ENCODE peak calls at places on chromosome X, in five cellular contexts. One of them, this sample, is unnamed.

GRCh38 chrX:69305333-69306062 is 140.2 kb upstream of the PJA1 start:
- DNase-seq in cardiac muscle cell: no peak
- DNase-seq in suprapubic skin: no peak
- DNase-seq in stomach: no peak
- DNase-seq in GM23248: peak
- DNase-seq in this sample: no peak

GRCh38 chrX:153649178-153649914 is 2.3 kb downstream of the DUSP9 start:
- DNase-seq in cardiac muscle cell: peak
- DNase-seq in suprapubic skin: peak
- DNase-seq in stomach: no peak
- DNase-seq in GM23248: peak
- DNase-seq in this sample: no peak

GRCh38 chrX:29652484-29652883 is 562.9 kb upstream of the MAGEB2 start:
- DNase-seq in cardiac muscle cell: peak
- DNase-seq in suprapubic skin: no peak
- DNase-seq in stomach: no peak
- DNase-seq in GM23248: peak
- DNase-seq in this sample: peak

GRCh38 chrX:148928803-148929202 is 428.4 kb downstream of the AFF2 start:
- DNase-seq in cardiac muscle cell: peak
- DNase-seq in suprapubic skin: no peak
- DNase-seq in stomach: no peak
- DNase-seq in GM23248: peak
- DNase-seq in this sample: no peak

GRCh38 chrX:150887906-150888465 is 10.5 kb downstream of the CD99L2 start:
- DNase-seq in cardiac muscle cell: no peak
- DNase-seq in suprapubic skin: no peak
- DNase-seq in stomach: no peak
- DNase-seq in GM23248: peak
- DNase-seq in this sample: no peak

GRCh38 chrX:151697537-151697936 is 2.3 kb downstream of the PRRG3 start:
- DNase-seq in cardiac muscle cell: peak
- DNase-seq in suprapubic skin: no peak
- DNase-seq in stomach: no peak
- DNase-seq in GM23248: peak
- DNase-seq in this sample: no peak

GRCh38 chrX:43939187-43939926 is 33.8 kb downstream of the NDP start:
- DNase-seq in cardiac muscle cell: peak
- DNase-seq in suprapubic skin: no peak
- DNase-seq in stomach: no peak
- DNase-seq in GM23248: peak
- DNase-seq in this sample: no peak

GRCh38 chrX:155028749-155029360 is 2.2 kb downstream of the FUNDC2 start:
- DNase-seq in cardiac muscle cell: peak
- DNase-seq in suprapubic skin: no peak
- DNase-seq in stomach: no peak
- DNase-seq in GM23248: peak
- DNase-seq in this sample: no peak

GRCh38 chrX:41332988-41333743 is 796 bp upstream of the DDX3X start:
- DNase-seq in cardiac muscle cell: peak
- DNase-seq in suprapubic skin: peak
- DNase-seq in stomach: peak
- DNase-seq in GM23248: peak
- DNase-seq in this sample: peak

DNA sequence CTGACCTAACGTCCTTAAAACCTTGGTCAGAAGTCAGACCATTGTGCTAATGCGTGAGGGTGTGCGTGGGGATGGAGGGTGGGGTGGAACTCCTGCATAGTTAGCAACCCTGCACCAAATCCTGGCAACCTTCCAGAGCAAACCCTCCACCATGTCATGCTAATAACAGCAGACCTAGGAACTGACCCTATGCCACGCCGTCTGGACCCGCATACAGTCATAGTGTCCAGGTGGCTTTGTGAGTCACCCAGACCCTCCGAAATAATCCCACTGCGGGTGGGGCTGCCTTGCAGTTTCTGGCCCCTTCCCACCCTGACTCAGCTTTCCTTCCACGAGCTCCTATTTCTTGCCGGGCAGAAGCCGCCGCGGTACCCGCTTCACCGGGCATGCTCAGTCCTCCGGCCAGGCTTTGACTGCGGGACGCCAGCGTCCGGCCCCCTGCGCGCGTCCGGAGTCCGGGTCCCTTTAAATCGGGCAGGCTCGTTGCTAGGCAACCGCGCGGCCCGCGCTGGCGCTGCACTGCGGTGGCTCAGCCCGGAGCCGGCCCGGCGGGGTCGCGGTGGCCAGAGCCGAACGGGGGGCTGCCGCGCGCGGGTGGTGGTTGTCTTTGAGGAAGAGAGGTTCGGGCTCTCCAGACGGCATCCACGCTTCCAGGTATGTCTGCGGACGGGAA is at the start of gene CCDC160:
- DNase-seq in cardiac muscle cell: peak
- DNase-seq in suprapubic skin: no peak
- DNase-seq in stomach: peak
- DNase-seq in GM23248: peak
- DNase-seq in this sample: no peak
- H3K27ac ChIP-seq in cardiac muscle cell: peak
- H3K27ac ChIP-seq in suprapubic skin: no peak
- H3K27ac ChIP-seq in stomach: no peak
- H3K27ac ChIP-seq in GM23248: no peak
- H3K27ac ChIP-seq in this sample: no peak

GRCh38 chrX:39144323-39144722 is 343.1 kb downstream of the MID1IP1 start:
- DNase-seq in cardiac muscle cell: no peak
- DNase-seq in suprapubic skin: no peak
- DNase-seq in stomach: no peak
- DNase-seq in GM23248: no peak
- DNase-seq in this sample: no peak
- H3K27ac ChIP-seq in cardiac muscle cell: no peak
- H3K27ac ChIP-seq in suprapubic skin: no peak
- H3K27ac ChIP-seq in stomach: no peak
- H3K27ac ChIP-seq in GM23248: no peak
- H3K27ac ChIP-seq in this sample: no peak

DNA sequence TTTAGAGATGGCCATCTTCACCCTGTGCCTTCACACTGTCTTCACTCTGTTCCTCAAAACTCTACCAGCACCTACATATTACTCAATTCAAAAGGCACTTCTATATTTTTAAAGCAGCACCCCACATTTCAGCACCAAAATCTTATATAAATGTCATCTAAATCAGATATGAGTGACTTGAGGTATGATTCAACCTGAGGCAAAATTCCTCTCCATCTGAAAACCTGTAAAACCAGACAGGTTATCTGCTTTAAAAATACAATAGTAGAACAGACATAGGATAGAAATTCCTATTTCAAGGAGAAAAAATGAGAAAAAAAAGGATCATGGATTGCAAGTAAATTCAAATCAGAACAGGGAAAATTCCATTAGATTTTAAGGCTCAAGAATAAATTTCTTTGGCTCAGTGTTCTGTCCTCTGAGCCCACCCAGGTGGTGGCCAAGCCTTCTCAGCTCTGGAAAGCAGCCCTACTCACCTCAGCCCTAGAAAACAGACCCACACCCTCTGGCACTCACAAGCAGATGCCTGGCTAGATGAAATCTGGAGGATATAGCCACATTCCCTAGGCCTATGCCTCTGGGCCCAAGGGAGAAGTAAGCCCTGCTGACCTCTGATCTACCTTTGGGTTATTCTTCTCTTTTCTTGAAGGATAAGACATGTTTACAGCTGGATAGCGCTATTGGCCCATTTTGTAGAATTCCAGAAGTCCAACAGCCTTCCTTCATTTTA is 240.4 kb upstream of the ZCCHC13 start:
- DNase-seq in cardiac muscle cell: no peak
- DNase-seq in suprapubic skin: no peak
- DNase-seq in stomach: no peak
- DNase-seq in GM23248: no peak
- DNase-seq in this sample: no peak
- H3K27ac ChIP-seq in cardiac muscle cell: no peak
- H3K27ac ChIP-seq in suprapubic skin: no peak
- H3K27ac ChIP-seq in stomach: no peak
- H3K27ac ChIP-seq in GM23248: no peak
- H3K27ac ChIP-seq in this sample: no peak

DNA sequence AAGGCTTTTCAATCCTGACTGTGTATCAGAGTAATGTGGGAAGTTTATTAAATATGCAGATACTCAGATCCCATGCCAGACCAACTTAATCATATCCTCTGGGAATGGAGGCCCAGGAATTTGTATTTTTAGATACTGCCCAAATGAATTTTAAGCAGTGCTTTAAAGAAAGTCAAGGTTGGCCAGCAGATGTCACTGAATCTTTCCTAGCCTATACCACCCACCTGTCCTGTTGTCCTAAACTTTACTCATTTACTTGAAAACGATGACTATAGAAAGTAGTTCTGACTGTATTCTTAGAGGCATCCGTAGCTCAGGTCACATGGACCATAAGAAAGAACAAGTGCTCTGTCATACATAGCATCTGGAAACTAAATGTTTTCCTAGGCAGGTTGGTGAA is 79.9 kb downstream of the AMOT start:
- DNase-seq in cardiac muscle cell: peak
- DNase-seq in suprapubic skin: no peak
- DNase-seq in stomach: no peak
- DNase-seq in GM23248: peak
- DNase-seq in this sample: no peak
- H3K27ac ChIP-seq in cardiac muscle cell: no peak
- H3K27ac ChIP-seq in suprapubic skin: no peak
- H3K27ac ChIP-seq in stomach: no peak
- H3K27ac ChIP-seq in GM23248: no peak
- H3K27ac ChIP-seq in this sample: no peak

GRCh38 chrX:124506031-124506430 is 159.7 kb downstream of the SH2D1A start:
- DNase-seq in cardiac muscle cell: peak
- DNase-seq in suprapubic skin: no peak
- DNase-seq in stomach: no peak
- DNase-seq in GM23248: no peak
- DNase-seq in this sample: no peak

GRCh38 chrX:124501566-124501965 is 155.2 kb downstream of the SH2D1A start:
- DNase-seq in cardiac muscle cell: no peak
- DNase-seq in suprapubic skin: no peak
- DNase-seq in stomach: no peak
- DNase-seq in GM23248: no peak
- DNase-seq in this sample: no peak

GRCh38 chrX:124502599-124502998 is 156.2 kb downstream of the SH2D1A start:
- DNase-seq in cardiac muscle cell: no peak
- DNase-seq in suprapubic skin: no peak
- DNase-seq in stomach: no peak
- DNase-seq in GM23248: no peak
- DNase-seq in this sample: no peak

GRCh38 chrX:124502144-124502543 is 155.8 kb downstream of the SH2D1A start:
- DNase-seq in cardiac muscle cell: no peak
- DNase-seq in suprapubic skin: no peak
- DNase-seq in stomach: no peak
- DNase-seq in GM23248: no peak
- DNase-seq in this sample: no peak

DNA sequence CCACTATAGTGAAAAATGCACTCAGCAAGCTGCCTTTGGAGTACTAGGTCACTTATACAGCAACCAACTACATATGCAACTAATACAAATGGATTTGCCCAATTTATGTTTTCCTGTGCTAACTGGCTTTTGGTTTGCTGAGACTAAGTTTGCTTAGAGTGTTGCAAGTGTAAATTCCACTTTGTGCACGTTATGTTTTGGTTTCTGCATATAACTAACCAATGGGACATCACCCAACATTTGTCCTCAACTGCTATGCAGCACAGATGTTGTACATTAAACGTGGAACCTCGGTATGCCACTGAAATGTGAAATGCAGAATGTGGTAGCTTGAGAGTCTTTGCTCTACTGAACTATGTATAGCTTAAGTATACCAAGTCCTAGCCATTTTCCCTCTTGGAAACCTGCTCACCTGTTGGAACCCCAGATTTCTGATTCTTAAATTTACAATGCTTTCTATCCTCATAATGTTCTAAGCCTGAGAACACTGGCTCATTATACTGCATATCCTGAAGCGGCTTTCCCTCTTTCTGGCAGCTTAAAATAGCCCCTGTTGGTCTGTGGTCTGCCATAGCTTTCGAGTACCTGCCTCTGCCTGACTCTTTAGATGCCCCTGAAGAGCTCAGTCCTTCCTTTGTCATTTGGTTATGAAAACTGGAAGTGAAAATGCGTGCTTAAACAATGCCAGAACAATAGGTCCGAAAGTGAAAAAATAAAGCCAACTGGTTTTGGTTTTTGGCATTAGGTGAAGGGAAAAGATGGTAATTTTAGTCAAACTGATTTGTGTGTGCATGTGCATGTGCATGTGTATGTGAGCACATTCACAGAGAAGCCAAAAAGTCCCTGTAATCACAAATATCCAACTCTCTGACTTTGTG is 158.0 kb downstream of the SH2D1A start:
- DNase-seq in cardiac muscle cell: no peak
- DNase-seq in suprapubic skin: no peak
- DNase-seq in stomach: no peak
- DNase-seq in GM23248: no peak
- DNase-seq in this sample: no peak
- H3K27ac ChIP-seq in cardiac muscle cell: no peak
- H3K27ac ChIP-seq in suprapubic skin: no peak
- H3K27ac ChIP-seq in stomach: no peak
- H3K27ac ChIP-seq in GM23248: no peak
- H3K27ac ChIP-seq in this sample: no peak

DNA sequence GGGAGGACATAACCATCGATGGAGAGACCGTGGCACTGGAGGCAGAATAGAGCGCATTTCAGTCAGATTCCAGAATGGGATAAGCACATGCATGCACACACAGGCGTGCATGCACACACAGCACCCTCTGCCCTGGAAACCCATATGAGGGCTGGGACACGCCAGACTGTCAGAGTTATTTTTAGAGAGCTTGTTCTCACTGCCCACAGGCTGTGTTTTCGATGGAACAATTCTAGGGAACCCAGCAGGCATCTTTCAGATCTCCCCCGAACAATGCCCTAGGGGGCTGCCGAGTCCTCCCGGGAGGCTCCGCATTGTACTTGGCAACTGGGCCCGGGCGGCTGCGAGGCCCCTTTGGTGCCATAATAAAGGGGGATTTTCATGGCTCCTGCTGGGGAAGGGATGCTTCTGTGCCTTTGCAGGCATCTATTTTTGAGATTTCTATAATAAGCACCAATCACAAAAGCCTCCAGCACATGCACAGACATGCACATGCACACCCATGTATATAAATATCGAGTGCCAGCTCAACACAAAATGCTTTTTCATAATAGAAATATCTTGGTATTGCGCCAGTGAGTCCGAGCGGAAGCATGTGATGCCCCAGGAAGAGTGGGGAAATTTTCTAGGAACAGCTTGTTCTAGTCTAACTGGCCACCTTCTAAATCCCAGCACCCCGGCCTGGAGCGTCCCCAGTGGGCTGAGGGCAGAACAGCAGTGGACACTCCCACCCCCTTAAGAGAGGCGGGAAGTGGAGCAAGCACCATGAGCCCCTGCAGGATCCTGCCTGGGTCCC is 88.6 kb downstream of the PHKA2 start:
- DNase-seq in cardiac muscle cell: peak
- DNase-seq in suprapubic skin: no peak
- DNase-seq in stomach: no peak
- DNase-seq in GM23248: peak
- DNase-seq in this sample: no peak
- H3K27ac ChIP-seq in cardiac muscle cell: no peak
- H3K27ac ChIP-seq in suprapubic skin: peak
- H3K27ac ChIP-seq in stomach: no peak
- H3K27ac ChIP-seq in GM23248: no peak
- H3K27ac ChIP-seq in this sample: no peak